ENCODE peak calls at places on chromosomes 1 and 21, in six cellular contexts. J, U, R, L, Q and T are unnamed samples.
A peak's percentile ranks its signal among the peaks of the same experiment; 100 is the strongest.

GRCh38 chr1:48077860-48078259 is 80.7 kb upstream of the TRABD2B start:
- DNase-seq in J (no peak), U (no peak), R (no peak), L (no peak), Q (no peak), T (no peak)

GRCh38 chr21:45835301-45836267 is 146.0 kb upstream of the COL6A1 start:
- DNase-seq in J (no peak), U (no peak), R (no peak), L (no peak), Q (no peak), T (no peak)

GRCh38 chr1:63984257-63984626 is 210.4 kb downstream of the ROR1 start:
- DNase-seq in J (no peak), U (no peak), R (peak; percentile 47), L (no peak), Q (no peak), T (peak; percentile 22)

GRCh38 chr21:18801468-18801867 is 397.9 kb upstream of the TMPRSS15 start:
- DNase-seq in J (no peak), U (no peak), R (peak; percentile 17), L (no peak), Q (no peak), T (peak; percentile 10)

GRCh38 chr1:68495968-68496679 is 758 bp downstream of the DEPDC1 start:
- DNase-seq in J (no peak), U (no peak), R (peak; percentile 21), L (no peak), Q (no peak), T (no peak)

GRCh38 chr1:95287078-95287477 is 53.1 kb downstream of the RWDD3 start:
- DNase-seq in J (no peak), U (no peak), R (no peak), L (peak; percentile 2), Q (no peak), T (no peak)

GRCh38 chr1:28553229-28553930 is 495 bp downstream of the TRNAU1AP start:
- DNase-seq in J (no peak), U (no peak), R (no peak), L (no peak), Q (no peak), T (no peak)

GRCh38 chr1:231642600-231643332 is 16.2 kb downstream of the DISC1 start:
- DNase-seq in J (no peak), U (no peak), R (no peak), L (no peak), Q (no peak), T (no peak)

GRCh38 chr1:227793948-227794812 is 21.3 kb upstream of the PRSS38 start:
- DNase-seq in J (no peak), U (no peak), R (peak; percentile 87), L (no peak), Q (no peak), T (peak; percentile 70)

GRCh38 chr1:115242543-115242942 is 95.5 kb downstream of the NGF start:
- DNase-seq in J (no peak), U (no peak), R (no peak), L (no peak), Q (no peak), T (no peak)

GRCh38 chr1:217857061-217857460 is 225.9 kb downstream of the SPATA17 start:
- DNase-seq in J (no peak), U (no peak), R (peak; percentile 4), L (no peak), Q (no peak), T (no peak)

GRCh38 chr1:87334351-87335174 is 5.9 kb downstream of the LMO4 start:
- DNase-seq in J (no peak), U (no peak), R (no peak), L (peak; percentile 41), Q (no peak), T (no peak)

GRCh38 chr1:216742625-216743024 is 19.4 kb upstream of the ESRRG start:
- DNase-seq in J (no peak), U (no peak), R (no peak), L (no peak), Q (no peak), T (peak; percentile 28)

GRCh38 chr1:90046635-90047034 is 51.7 kb downstream of the ZNF326 start:
- DNase-seq in J (no peak), U (no peak), R (no peak), L (no peak), Q (no peak), T (no peak)

GRCh38 chr1:150514913-150515327 is 632 bp upstream of the FALEC start:
- DNase-seq in J (no peak), U (no peak), R (no peak), L (no peak), Q (no peak), T (no peak)

GRCh38 chr1:77354536-77354935 is 72.7 kb downstream of the AK5 start:
- DNase-seq in J (no peak), U (no peak), R (no peak), L (no peak), Q (no peak), T (no peak)

GRCh38 chr1:33237579-33237978 is 18.7 kb upstream of the ZNF362 start:
- DNase-seq in J (no peak), U (no peak), R (no peak), L (no peak), Q (no peak), T (no peak)

GRCh38 chr1:245155186-245156040 is 628 bp downstream of the KIF26B start:
- DNase-seq in J (no peak), U (no peak), R (peak; percentile 20), L (no peak), Q (no peak), T (no peak)

GRCh38 chr1:246110343-246111219 is 396.5 kb downstream of the SMYD3 start:
- DNase-seq in J (no peak), U (no peak), R (peak; percentile 91), L (no peak), Q (no peak), T (no peak)

GRCh38 chr1:10107985-10108663 is 75.4 kb downstream of the UBE4B start:
- DNase-seq in J (no peak), U (no peak), R (peak; percentile 94), L (no peak), Q (no peak), T (peak; percentile 65)

GRCh38 chr1:43058545-43059360 is 100.1 kb upstream of the SLC2A1 start:
- DNase-seq in J (no peak), U (no peak), R (no peak), L (no peak), Q (no peak), T (no peak)

GRCh38 chr1:241586905-241587532 is 53.1 kb downstream of the CHML start:
- DNase-seq in J (no peak), U (no peak), R (no peak), L (no peak), Q (no peak), T (no peak)

GRCh38 chr1:219876798-219877209 is 51.6 kb downstream of the SLC30A10 start:
- DNase-seq in J (no peak), U (no peak), R (no peak), L (no peak), Q (no peak), T (no peak)

GRCh38 chr1:85283475-85284199 is 7.2 kb upstream of the BCL10 start:
- DNase-seq in J (no peak), U (no peak), R (no peak), L (no peak), Q (no peak), T (no peak)

GRCh38 chr1:159171688-159172501 is 480 bp downstream of the CADM3 start:
- DNase-seq in J (no peak), U (no peak), R (peak; percentile 24), L (no peak), Q (no peak), T (no peak)

GRCh38 chr1:118158918-118159317 is 26.1 kb downstream of the SPAG17 start:
- DNase-seq in J (no peak), U (no peak), R (peak; percentile 65), L (no peak), Q (no peak), T (peak; percentile 8)

GRCh38 chr1:164648211-164649080 is 89.5 kb downstream of the PBX1 start:
- DNase-seq in J (no peak), U (no peak), R (no peak), L (no peak), Q (no peak), T (no peak)

GRCh38 chr1:82162526-82163420 is 362.0 kb downstream of the ADGRL2 start:
- DNase-seq in J (no peak), U (no peak), R (no peak), L (no peak), Q (no peak), T (no peak)

GRCh38 chr1:216902669-216903388 is 179.6 kb upstream of the ESRRG start:
- DNase-seq in J (no peak), U (no peak), R (peak; percentile 7), L (no peak), Q (no peak), T (peak; percentile 77)

GRCh38 chr1:47416319-47417128 is 439 bp downstream of the FOXE3 start:
- DNase-seq in J (no peak), U (no peak), R (no peak), L (no peak), Q (no peak), T (no peak)

GRCh38 chr1:3249846-3250501 is 181.0 kb downstream of the PRDM16 start:
- DNase-seq in J (no peak), U (no peak), R (no peak), L (peak; percentile 81), Q (no peak), T (no peak)

GRCh38 chr1:113895084-113895483 is 7.7 kb upstream of the BCL2L15 start:
- DNase-seq in J (no peak), U (no peak), R (no peak), L (no peak), Q (no peak), T (no peak)

GRCh38 chr21:24395320-24395933 is 1211.9 kb downstream of the MRPL39 start:
- DNase-seq in J (no peak), U (no peak), R (no peak), L (no peak), Q (no peak), T (no peak)

GRCh38 chr1:154772056-154772455 is 98.0 kb downstream of the KCNN3 start:
- DNase-seq in J (no peak), U (no peak), R (no peak), L (no peak), Q (no peak), T (no peak)

GRCh38 chr1:241460098-241460873 is 59.3 kb downstream of the FH start:
- DNase-seq in J (no peak), U (no peak), R (no peak), L (peak; percentile 78), Q (no peak), T (no peak)